ENCODE peak calls at places on chromosome 1, in five cellular contexts. J, P, V, K and H are unnamed samples.

GRCh38 chr1:168303716-168304540 is 23.3 kb downstream of the TBX19 start:
- DNase-seq in J (no peak), P (no peak), V (no peak), K (no peak), H (no peak)

GRCh38 chr1:223350361-223350908 is 13.5 kb downstream of the SUSD4 start:
- DNase-seq in J (no peak), P (no peak), V (no peak), K (no peak), H (no peak)

GRCh38 chr1:43280683-43281082 is 4.7 kb downstream of the C1orf210 start:
- DNase-seq in J (no peak), P (no peak), V (no peak), K (no peak), H (no peak)

GRCh38 chr1:228783415-228784045 is 48.3 kb downstream of the RHOU start:
- DNase-seq in J (no peak), P (no peak), V (no peak), K (no peak), H (no peak)

GRCh38 chr1:234734864-234735263 is 124.9 kb upstream of the IRF2BP2 start:
- DNase-seq in J (no peak), P (peak), V (no peak), K (peak), H (no peak)

GRCh38 chr1:42173155-42173933 is 8.8 kb upstream of the GUCA2A start:
- DNase-seq in J (peak), P (peak), V (no peak), K (peak), H (peak)

GRCh38 chr1:203650012-203650836 is 23.6 kb downstream of the ATP2B4 start:
- DNase-seq in J (no peak), P (peak), V (no peak), K (peak), H (no peak)

GRCh38 chr1:101089608-101090007 is 64.0 kb upstream of the DPH5 start:
- DNase-seq in J (no peak), P (no peak), V (no peak), K (no peak), H (no peak)

GRCh38 chr1:23889074-23889473 is 21.0 kb upstream of the FUCA1 start:
- DNase-seq in J (no peak), P (no peak), V (no peak), K (no peak), H (no peak)

GRCh38 chr1:172269084-172269483 is 151.4 kb upstream of the C1orf105 start:
- DNase-seq in J (no peak), P (no peak), V (no peak), K (no peak), H (no peak)

GRCh38 chr1:161052899-161053298 is 7.1 kb upstream of the USF1 start:
- DNase-seq in J (no peak), P (no peak), V (no peak), K (no peak), H (no peak)

GRCh38 chr1:56710646-56711045 is 65.5 kb downstream of the PRKAA2 start:
- DNase-seq in J (no peak), P (no peak), V (no peak), K (no peak), H (no peak)

GRCh38 chr1:228149341-228150020 is at the start of gene GJC2:
- DNase-seq in J (no peak), P (peak), V (no peak), K (peak), H (peak)

GRCh38 chr1:178037510-178038253 is 56.2 kb upstream of the RASAL2 start:
- DNase-seq in J (peak), P (peak), V (no peak), K (peak), H (peak)
- TF ChIP-seq EP300 in J (no peak), P (no peak), V (no peak), K (no peak), H (peak)

GRCh38 chr1:2984399-2985061 is 36.7 kb upstream of the ACTRT2 start:
- DNase-seq in J (no peak), P (peak), V (no peak), K (no peak), H (no peak)

GRCh38 chr1:2983319-2983705 is 38.0 kb upstream of the ACTRT2 start:
- DNase-seq in J (no peak), P (peak), V (no peak), K (no peak), H (no peak)

GRCh38 chr1:2982615-2983318 is 38.5 kb upstream of the ACTRT2 start:
- DNase-seq in J (no peak), P (peak), V (no peak), K (no peak), H (no peak)

GRCh38 chr1:2985121-2985561 is 36.1 kb upstream of the ACTRT2 start:
- DNase-seq in J (no peak), P (peak), V (no peak), K (no peak), H (no peak)

GRCh38 chr1:2983706-2984398 is 37.4 kb upstream of the ACTRT2 start:
- DNase-seq in J (no peak), P (peak), V (no peak), K (no peak), H (no peak)
- TF ChIP-seq EP300 in J (no peak), P (no peak), V (no peak), K (no peak), H (no peak)

DNA sequence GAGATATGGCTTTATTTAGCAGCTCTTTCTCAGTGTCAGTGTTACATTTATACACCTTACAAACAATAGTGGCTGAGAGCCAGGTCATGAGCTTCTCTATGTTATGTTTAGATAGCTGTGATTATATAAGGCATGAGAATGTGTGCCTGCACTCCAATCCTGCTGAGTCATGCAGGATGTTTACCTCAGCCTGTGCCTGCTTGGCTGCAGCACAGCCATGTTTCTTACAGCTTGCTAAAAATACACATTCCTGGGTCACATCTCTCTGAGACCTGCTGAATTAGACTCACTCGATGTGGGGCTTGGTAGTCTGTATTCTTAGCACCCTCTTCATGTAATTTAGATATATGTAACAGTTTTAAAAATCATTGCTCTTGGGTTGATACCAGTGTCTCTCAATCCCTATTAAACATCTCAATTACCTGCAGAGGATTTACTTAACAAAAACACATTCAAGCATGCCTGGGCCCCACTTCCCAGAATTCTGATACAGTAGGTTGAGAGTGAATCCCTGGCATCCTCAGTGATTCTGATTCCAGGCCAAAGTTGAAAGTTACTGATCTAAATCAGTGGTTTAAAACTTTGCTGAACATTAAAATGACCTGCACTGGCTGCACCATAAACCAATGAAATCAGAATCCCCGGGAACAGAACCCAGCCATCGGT is 107.5 kb downstream of the GDAP2 start:
- DNase-seq in J (no peak), P (peak), V (no peak), K (no peak), H (no peak)
- TF ChIP-seq EP300 in J (no peak), P (peak), V (no peak), K (peak), H (no peak)

GRCh38 chr1:26959722-26960624 is at the start of gene KDF1:
- DNase-seq in J (no peak), P (no peak), V (no peak), K (peak), H (no peak)
- TF ChIP-seq EP300 in J (no peak), P (no peak), V (no peak), K (no peak), H (no peak)

DNA sequence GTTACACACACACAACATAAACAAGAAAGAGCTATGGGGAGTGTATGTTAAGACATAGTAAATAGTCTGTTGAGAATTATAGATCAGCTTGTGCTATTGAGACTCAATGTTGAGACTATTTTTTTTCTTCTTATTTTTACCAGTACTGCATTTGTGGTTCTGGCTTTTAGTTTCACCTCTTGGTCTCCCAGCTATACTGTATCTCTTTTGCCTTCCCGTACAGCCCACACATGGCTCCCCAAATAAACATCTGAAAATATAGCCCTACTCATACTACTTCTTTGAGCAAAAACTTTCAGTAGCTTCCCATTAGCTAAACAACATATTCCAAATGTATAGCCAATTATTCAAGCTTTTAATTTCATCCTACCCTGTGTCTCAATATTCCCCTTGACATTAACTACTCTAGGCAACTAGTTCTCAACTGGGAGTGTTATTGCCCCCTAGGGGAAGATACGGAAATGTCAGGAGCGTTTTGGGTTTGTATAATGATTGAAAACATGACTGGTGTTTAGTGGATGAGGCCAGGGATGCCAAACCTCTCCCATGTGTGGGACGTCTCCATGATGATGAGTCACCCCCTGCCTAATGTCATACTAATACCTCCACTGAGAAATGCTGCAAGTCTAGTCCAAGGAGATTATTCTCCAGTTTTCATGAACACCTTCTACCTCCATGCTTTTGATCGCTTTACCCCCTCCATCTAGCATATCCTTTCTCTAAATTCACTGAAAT is 6.8 kb downstream of the RPE65 start:
- DNase-seq in J (peak), P (no peak), V (no peak), K (peak), H (no peak)
- TF ChIP-seq EP300 in J (no peak), P (no peak), V (no peak), K (no peak), H (no peak)

GRCh38 chr1:3799976-3800685 is 3.8 kb upstream of the LRRC47 start:
- DNase-seq in J (no peak), P (no peak), V (no peak), K (no peak), H (no peak)

GRCh38 chr1:3795453-3796214 is 664 bp downstream of the LRRC47 start:
- DNase-seq in J (no peak), P (no peak), V (no peak), K (peak), H (no peak)

GRCh38 chr1:3790501-3790923 is 5.8 kb downstream of the LRRC47 start:
- DNase-seq in J (no peak), P (no peak), V (no peak), K (no peak), H (no peak)

GRCh38 chr1:3790952-3791351 is 5.3 kb downstream of the LRRC47 start:
- DNase-seq in J (no peak), P (no peak), V (no peak), K (no peak), H (no peak)

GRCh38 chr1:3796215-3797193 is at the start of gene LRRC47:
- DNase-seq in J (peak), P (peak), V (peak), K (peak), H (peak)
- TF ChIP-seq EP300 in J (no peak), P (peak), V (peak), K (peak), H (peak)